ENCODE peak calls at places on chromosomes 2 and 18, in five cellular contexts. B is body of pancreas, T is left ventricle myocardium inferior, M is HFF-Myc, Z is cardiac fibroblast. W is an unnamed sample.

GRCh38 chr2:136582631-136583205 is 182.6 kb upstream of the THSD7B start:
- DNase-seq in Z (no peak), T (no peak), M (peak), B (peak), W (peak)

GRCh38 chr2:172442072-172442895 is 14.9 kb downstream of the ITGA6 start:
- DNase-seq in M (peak), B (peak), T (no peak), Z (peak), W (peak)

GRCh38 chr2:128187032-128187654 is 96.1 kb downstream of the UGGT1 start:
- DNase-seq in Z (peak), B (peak), M (no peak), T (no peak), W (no peak)

GRCh38 chr18:11470941-11471340 is 138.5 kb upstream of the SLC35G4 start:
- DNase-seq in M (no peak), B (no peak), T (no peak), Z (no peak), W (no peak)

GRCh38 chr2:190646780-190647626 is 1.9 kb upstream of the NAB1 start:
- DNase-seq in Z (peak), B (no peak), T (no peak), M (no peak), W (no peak)

GRCh38 chr2:147097747-147098146 is 747.1 kb upstream of the ACVR2A start:
- DNase-seq in Z (no peak), M (no peak), T (no peak), B (no peak), W (no peak)

GRCh38 chr2:64704161-64704560 is 50.4 kb upstream of the SERTAD2 start:
- DNase-seq in M (no peak), T (no peak), Z (no peak), B (no peak), W (no peak)

GRCh38 chr2:166344286-166345113 is 31.2 kb downstream of the SCN9A start:
- DNase-seq in Z (peak), B (no peak), M (no peak), T (no peak), W (no peak)

GRCh38 chr2:70248810-70249438 is 496 bp upstream of the TIA1 start:
- DNase-seq in B (peak), T (peak), M (no peak), Z (peak), W (peak)

DNA sequence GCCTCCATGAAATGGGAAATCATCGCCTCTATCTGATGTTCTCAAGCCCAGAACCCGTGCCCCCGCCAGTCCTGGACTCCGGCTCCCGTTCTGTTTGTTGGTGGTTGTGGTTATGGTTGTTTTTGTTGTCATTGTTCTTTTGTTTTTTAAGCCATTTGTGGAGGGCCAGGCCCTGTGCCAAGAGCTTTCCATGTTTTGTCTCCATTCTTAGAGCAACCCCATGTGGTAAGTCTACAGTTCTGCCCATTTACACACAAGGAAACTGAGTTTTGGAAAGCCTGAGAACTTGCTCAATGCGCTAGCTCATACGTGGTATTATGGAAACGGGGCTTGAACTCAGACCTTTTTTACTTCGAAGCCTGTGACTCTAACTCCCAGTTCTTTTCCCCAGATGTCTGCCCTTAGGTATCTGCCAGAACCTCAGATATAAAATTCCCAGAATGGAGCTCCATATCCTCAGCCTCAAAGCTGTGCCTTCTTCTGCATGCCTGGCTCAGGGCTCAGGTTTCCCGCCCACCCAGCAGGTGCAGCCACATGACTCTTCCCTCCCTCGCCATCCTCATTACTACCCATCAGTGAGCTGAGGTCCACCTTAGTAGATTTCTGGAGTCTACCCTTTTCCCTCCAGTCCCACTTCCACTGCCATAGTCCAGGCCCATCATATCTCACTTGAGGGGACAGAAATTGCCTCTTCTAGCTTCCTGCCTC is 194.1 kb downstream of the KLHL29 start:
- DNase-seq in M (no peak), B (no peak), Z (peak), T (no peak), W (no peak)
- TF ChIP-seq CTCF in M (no peak), B (no peak), Z (peak), T (no peak), W (no peak)

GRCh38 chr2:215870986-215871385 is 142.4 kb downstream of the MREG start:
- DNase-seq in Z (no peak), M (no peak), B (no peak), T (no peak), W (peak)
- TF ChIP-seq CTCF in Z (peak), M (peak), B (no peak), T (peak), W (no peak)

DNA sequence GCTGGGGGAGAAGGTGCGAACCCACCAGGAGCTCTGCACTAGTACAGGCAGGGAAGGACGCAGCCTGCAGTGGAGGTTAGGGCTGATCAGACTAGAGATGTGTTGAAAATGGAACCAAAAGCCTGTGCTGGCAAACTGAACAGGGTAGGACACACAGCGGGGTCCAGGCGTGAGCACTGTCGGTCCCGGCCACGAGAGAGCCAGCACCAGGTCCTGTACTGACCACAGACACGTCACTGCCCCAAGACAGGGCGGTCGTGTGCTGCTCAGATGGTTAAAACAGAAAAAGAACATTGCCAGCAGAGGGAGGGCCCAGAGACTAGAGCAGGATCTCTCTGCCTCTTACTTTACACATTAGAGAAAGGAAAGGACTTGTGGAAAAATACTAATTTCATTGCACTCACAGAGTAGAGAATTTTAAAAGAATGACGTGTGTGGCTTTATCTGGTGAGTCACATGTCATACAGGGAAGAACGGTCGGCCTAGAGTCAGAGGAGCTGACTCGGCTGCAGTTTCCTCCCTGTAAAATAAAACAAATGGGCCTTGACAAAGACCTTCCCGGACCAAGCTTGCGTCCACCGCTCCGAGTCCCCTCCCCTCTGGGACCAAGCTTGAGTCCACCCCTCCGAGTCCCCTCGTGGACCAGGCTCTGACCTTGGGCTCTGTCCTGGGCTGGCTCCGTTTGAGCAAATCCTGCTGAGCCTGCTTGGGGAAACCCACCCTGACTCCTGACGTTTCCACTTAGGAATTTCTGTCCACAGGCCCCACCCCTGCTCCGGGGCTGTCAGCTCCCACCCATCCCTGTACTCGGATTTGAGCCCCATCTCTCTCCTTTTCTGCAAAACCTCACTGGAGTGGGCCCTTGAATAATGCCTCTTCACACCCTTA is 16.7 kb upstream of the ADI1 start:
- DNase-seq in M (peak), B (peak), Z (peak), T (peak), W (peak)
- TF ChIP-seq CTCF in M (peak), B (no peak), Z (peak), T (peak), W (no peak)

GRCh38 chr2:161586517-161587167 is 37.6 kb upstream of the SLC4A10 start:
- DNase-seq in Z (peak), B (no peak), T (no peak), M (peak), W (no peak)
- TF ChIP-seq CTCF in Z (peak), B (peak), T (peak), M (peak), W (peak)

GRCh38 chr2:21367421-21367820 is 243.7 kb downstream of the TDRD15 start:
- DNase-seq in T (no peak), M (no peak), B (no peak), Z (no peak), W (no peak)

GRCh38 chr2:21362101-21362500 is 238.3 kb downstream of the TDRD15 start:
- DNase-seq in B (no peak), M (no peak), Z (no peak), T (no peak), W (no peak)

GRCh38 chr2:21358971-21359370 is 235.2 kb downstream of the TDRD15 start:
- DNase-seq in T (no peak), Z (no peak), M (no peak), B (no peak), W (no peak)

GRCh38 chr2:21361406-21361805 is 237.6 kb downstream of the TDRD15 start:
- DNase-seq in Z (no peak), T (no peak), M (no peak), B (no peak), W (no peak)

DNA sequence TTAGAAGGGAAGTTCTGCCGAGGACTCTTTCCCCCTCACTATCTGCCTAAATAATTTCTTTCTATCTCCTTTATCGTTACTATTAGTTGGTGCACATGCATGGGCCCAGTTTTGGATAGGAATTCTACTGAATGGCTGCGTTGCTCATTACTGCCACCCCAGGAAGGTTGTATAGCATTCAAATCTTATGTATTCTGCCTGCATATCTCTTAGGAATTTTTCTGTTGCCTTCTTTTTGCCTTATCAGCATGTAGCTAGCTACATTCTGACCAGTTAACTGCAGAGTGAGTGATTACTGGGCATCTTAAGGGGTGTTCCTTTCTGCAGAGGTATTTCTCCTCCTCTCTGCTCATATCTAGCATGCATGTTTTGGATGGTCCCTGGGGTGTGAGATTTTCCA is 239.6 kb downstream of the TDRD15 start:
- DNase-seq in Z (no peak), M (no peak), B (no peak), T (no peak), W (no peak)
- TF ChIP-seq CTCF in Z (no peak), M (no peak), B (no peak), T (no peak), W (no peak)

DNA sequence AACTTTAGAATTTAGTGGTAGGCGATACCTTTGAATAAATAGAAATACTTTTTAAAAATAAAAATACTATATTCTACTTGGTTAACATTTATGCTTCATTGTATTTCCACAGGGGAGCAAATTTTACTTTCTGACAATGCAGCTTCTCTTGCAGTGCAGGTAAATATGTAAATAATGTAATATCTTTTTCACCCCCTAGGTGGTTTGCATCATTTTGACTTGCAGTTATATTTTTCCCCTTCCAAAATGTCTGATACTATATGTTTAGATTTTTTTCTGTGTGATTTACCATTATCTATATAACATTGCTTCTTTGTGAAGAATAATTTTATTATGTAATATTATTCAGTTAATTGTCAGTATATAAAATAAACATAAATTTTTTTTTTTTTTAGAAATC is 28.5 kb downstream of the MTX2 start:
- DNase-seq in Z (no peak), T (no peak), B (no peak), M (no peak), W (no peak)
- TF ChIP-seq CTCF in Z (no peak), T (no peak), B (no peak), M (no peak), W (no peak)

GRCh38 chr2:88760819-88761598 is 69.5 kb downstream of the RPIA start:
- DNase-seq in Z (no peak), B (no peak), M (no peak), T (no peak), W (no peak)

GRCh38 chr2:88764850-88765153 is 73.3 kb downstream of the RPIA start:
- DNase-seq in Z (no peak), M (no peak), B (no peak), T (no peak), W (no peak)

GRCh38 chr2:88765154-88765948 is 73.9 kb downstream of the RPIA start:
- DNase-seq in T (no peak), M (no peak), Z (peak), B (peak), W (peak)

DNA sequence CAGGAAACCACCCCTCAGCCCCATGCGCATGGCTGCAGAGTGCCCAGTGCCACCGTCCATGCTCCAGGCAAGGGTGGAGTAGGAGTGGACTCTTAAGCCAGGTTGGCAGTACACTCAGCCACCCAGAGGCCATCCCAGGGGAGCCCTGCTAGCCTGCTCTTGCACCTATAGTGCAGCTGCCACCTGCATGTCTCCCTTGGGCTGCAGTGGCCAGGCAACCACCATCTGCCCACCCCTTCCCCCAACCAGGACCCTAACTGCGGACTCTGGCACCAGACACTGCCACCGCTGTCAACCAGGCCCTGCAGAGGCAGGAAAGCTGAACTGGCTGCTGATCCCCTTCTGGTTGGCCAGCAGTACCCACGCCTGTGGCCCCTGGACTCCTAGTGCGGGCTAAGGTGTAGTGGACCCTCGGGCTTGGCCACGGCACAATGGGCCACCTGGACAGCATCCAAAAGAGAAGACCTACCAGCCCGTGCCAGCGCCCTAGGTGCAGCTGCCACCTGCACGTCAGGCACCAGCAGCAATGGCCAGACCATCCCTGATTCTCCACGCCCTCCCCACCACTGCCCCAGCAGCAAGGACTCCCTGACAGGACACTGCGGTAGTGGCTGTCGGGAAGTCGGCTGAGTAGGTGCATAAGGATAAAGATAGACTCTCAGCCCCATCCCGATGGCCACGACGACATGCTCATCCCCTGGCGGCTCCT is 72.8 kb downstream of the RPIA start:
- DNase-seq in T (no peak), B (no peak), M (no peak), Z (no peak), W (no peak)
- TF ChIP-seq CTCF in T (no peak), B (no peak), M (no peak), Z (no peak), W (no peak)

GRCh38 chr2:97806738-97807618 is 93.6 kb downstream of the ZAP70 start:
- DNase-seq in T (peak), M (peak), Z (peak), B (peak), W (peak)
- TF ChIP-seq CTCF in T (peak), M (peak), Z (peak), B (peak), W (peak)

DNA sequence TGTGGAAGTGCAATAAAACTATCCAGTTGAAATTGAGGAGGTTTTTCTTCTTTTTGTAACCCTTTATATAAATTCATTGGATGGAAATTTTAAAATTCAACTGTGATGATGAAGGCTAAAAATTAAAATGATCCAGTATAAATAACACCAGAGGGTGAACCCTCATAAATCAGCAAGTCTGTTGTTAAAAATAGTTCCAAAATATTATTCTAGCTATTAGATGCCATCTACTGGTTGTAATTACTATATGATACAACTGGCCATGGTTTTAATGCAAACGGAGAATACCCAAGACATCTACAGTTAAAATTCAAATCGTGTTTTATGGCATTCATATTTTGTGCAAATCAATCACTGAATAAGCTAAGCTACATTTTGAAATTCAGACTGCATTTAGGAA is 53.8 kb downstream of the TMEM200C start:
- DNase-seq in T (no peak), Z (peak), B (no peak), M (no peak), W (no peak)
- TF ChIP-seq CTCF in T (peak), Z (no peak), B (peak), M (no peak), W (no peak)